ENCODE peak calls at places on chromosomes 6 and 20, in eight cellular contexts. P, F, U, C, V, D, R and G are unnamed samples.

GRCh38 chr6:136181191-136181833 is 68.8 kb downstream of the MTFR2 start:
- DNase-seq in F (no peak), V (no peak), P (no peak), R (no peak), D (no peak), C (no peak), U (no peak), G (no peak)

GRCh38 chr20:10805764-10806163 is 132.0 kb upstream of the JAG1 start:
- DNase-seq in C (no peak), F (no peak), P (peak; percentile 80), V (peak; percentile 37), R (no peak), U (no peak), D (no peak), G (no peak)

GRCh38 chr20:3129094-3129493 is 30.6 kb downstream of the FASTKD5 start:
- DNase-seq in F (no peak), V (no peak), U (no peak), P (no peak), R (no peak), C (no peak), D (no peak), G (no peak)

GRCh38 chr6:138454976-138455706 is 44.2 kb downstream of the NHSL1 start:
- DNase-seq in U (peak; percentile 16), V (no peak), R (no peak), P (no peak), F (peak; percentile 8), D (no peak), C (peak; percentile 80), G (no peak)

GRCh38 chr6:151109361-151109760 is 130.4 kb upstream of the AKAP12 start:
- DNase-seq in C (no peak), F (no peak), V (no peak), D (no peak), R (peak; percentile 84), P (no peak), U (no peak), G (no peak)

GRCh38 chr6:146113055-146113623 is 84.3 kb downstream of the GRM1 start:
- DNase-seq in V (no peak), U (no peak), P (no peak), F (no peak), R (no peak), D (no peak), C (no peak), G (no peak)

GRCh38 chr6:40588480-40588879 is 1.3 kb upstream of the LRFN2 start:
- DNase-seq in U (no peak), R (no peak), F (no peak), V (no peak), D (no peak), C (no peak), P (no peak), G (no peak)

GRCh38 chr20:19658137-19658536 is 99.9 kb upstream of the RIN2 start:
- DNase-seq in V (no peak), P (no peak), U (no peak), F (no peak), C (peak; percentile 69), D (no peak), R (no peak), G (no peak)

GRCh38 chr20:35757098-35757705 is 14.6 kb upstream of the PHF20 start:
- DNase-seq in U (no peak), V (no peak), F (no peak), R (no peak), P (no peak), D (no peak), C (no peak), G (no peak)

GRCh38 chr20:10864076-10864672 is 190.4 kb upstream of the JAG1 start:
- DNase-seq in V (no peak), R (no peak), C (no peak), P (no peak), D (no peak), F (no peak), U (no peak), G (peak; percentile 10)

GRCh38 chr6:81751388-81752083 is 945 bp downstream of the TENT5A start:
- DNase-seq in D (peak; percentile 85), V (peak; percentile 48), R (peak; percentile 38), C (peak; percentile 43), U (peak; percentile 74), P (no peak), F (peak; percentile 2), G (peak; percentile 15)

GRCh38 chr20:19986419-19986818 is 30.7 kb upstream of the NAA20 start:
- DNase-seq in F (peak; percentile 45), P (no peak), C (no peak), U (peak; percentile 69), D (no peak), R (peak; percentile 85), V (peak; percentile 71), G (no peak)

GRCh38 chr20:56171087-56172012 is 77.2 kb upstream of the MC3R start:
- DNase-seq in U (peak; percentile 23), V (no peak), F (no peak), D (no peak), R (no peak), C (no peak), P (no peak), G (peak; percentile 13)

GRCh38 chr20:8389381-8390368 is 257.6 kb downstream of the PLCB1 start:
- DNase-seq in C (no peak), F (peak; percentile 9), P (no peak), U (no peak), D (no peak), R (peak; percentile 59), V (no peak), G (peak; percentile 4)

GRCh38 chr6:88626460-88626859 is 337.0 kb downstream of the RNGTT start:
- DNase-seq in D (no peak), U (no peak), C (no peak), F (no peak), P (no peak), R (peak; percentile 45), V (no peak), G (no peak)

GRCh38 chr6:44481056-44481455 is 93.5 kb downstream of the CDC5L start:
- DNase-seq in D (no peak), R (no peak), C (no peak), U (no peak), F (no peak), P (no peak), V (no peak), G (no peak)

GRCh38 chr20:61287583-61287982 is 35.5 kb downstream of the CDH4 start:
- DNase-seq in C (no peak), U (no peak), F (no peak), R (no peak), P (no peak), V (no peak), D (no peak), G (no peak)

GRCh38 chr6:24721461-24722215 is 2.7 kb upstream of the C6orf62 start:
- DNase-seq in P (no peak), C (peak; percentile 87), F (peak; percentile 61), R (peak; percentile 86), V (no peak), D (no peak), U (peak; percentile 92), G (peak; percentile 48)

GRCh38 chr20:4951299-4951698 is 50.0 kb downstream of the SLC23A2 start:
- DNase-seq in R (peak; percentile 90), D (peak; percentile 71), P (no peak), U (peak; percentile 83), V (peak; percentile 63), C (no peak), F (peak; percentile 41), G (peak; percentile 52)

GRCh38 chr20:63802469-63803240 is 28.4 kb downstream of the ZBTB46 start:
- DNase-seq in D (no peak), F (no peak), C (no peak), R (no peak), U (no peak), P (no peak), V (no peak), G (no peak)
- TF ChIP-seq POLR2A in D (no peak), F (no peak), C (no peak), R (no peak), U (no peak), P (no peak), V (no peak), G (no peak)

GRCh38 chr6:33208089-33208967 is at the start of gene RING1:
- DNase-seq in F (peak; percentile 72), V (peak; percentile 87), D (peak; percentile 94), U (peak; percentile 89), C (peak; percentile 88), P (peak; percentile 96), R (peak; percentile 67), G (peak; percentile 90)
- TF ChIP-seq POLR2A in F (peak; percentile 75), V (peak; percentile 100), D (peak; percentile 99), U (peak; percentile 89), C (peak; percentile 94), P (peak; percentile 99), R (peak; percentile 86), G (peak; percentile 88)

DNA sequence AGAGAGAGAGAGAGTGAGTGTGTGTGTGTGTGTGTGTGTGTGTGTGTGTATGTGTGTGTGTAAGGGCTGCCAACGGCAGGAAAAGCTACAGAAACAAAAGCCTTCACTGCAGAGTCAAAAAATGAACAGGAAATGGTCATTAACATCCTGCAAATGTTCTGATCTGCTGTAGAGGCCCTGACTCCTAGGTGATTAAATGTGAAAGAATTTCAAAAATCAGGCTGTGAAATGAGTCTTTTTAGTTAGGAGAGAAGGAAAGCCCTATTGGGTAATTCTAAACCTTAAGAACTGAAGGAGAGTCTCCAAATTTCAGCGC is 166.5 kb upstream of the MYLIP start:
- DNase-seq in F (no peak), P (no peak), C (no peak), V (no peak), U (no peak), D (no peak), R (peak; percentile 63), G (no peak)
- TF ChIP-seq POLR2A in F (no peak), P (no peak), C (no peak), V (no peak), U (no peak), D (no peak), R (no peak), G (no peak)

DNA sequence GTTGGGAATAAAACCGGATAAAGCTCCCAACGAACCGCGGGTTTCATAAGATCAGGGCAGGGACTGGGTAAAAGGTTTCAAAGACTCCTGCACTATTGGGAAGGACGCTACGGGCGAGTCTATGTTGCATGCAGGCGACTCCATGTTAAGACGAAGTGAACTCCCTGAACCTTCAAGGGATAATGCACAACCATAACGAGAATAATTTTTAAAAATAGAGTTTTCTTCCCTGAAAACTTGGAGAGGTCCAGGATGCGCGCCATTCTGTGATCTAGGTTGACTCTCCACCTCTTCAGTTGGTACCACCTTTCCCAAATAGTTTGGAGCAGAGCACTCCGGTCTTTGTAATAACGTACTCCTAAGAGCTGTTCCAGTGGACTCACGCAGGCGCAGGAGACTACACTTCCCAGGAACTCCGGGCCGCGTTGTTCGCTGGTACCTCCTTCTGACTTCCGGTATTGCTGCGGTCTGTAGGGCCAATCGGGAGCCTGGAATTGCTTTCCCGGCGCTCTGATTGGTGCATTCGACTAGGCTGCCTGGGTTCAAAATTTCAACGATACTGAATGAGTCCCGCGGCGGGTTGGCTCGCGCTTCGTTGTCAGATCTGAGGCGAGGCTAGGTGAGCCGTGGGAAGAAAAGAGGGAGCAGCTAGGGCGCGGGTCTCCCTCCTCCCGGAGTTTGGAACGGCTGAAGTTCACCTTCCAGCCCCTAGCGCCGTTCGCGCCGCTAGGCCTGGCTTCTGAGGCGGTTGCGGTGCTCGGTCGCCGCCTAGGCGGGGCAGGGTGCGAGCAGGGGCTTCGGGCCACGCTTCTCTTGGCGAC is at the start of gene TPX2:
- DNase-seq in R (peak; percentile 96), D (peak; percentile 97), P (peak; percentile 98), C (peak; percentile 93), U (peak; percentile 97), F (peak; percentile 99), V (peak; percentile 93), G (peak; percentile 91)
- TF ChIP-seq POLR2A in R (peak; percentile 73), D (peak; percentile 45), P (no peak), C (peak; percentile 58), U (peak; percentile 89), F (peak; percentile 43), V (peak; percentile 48), G (peak; percentile 57)